ENCODE peak calls at places on chromosome 6, in four cellular contexts. K is ovary, U is ascending aorta, I is upper lobe of right lung. Q is an unnamed sample.

GRCh38 chr6:3831741-3832530 is 17.2 kb upstream of the FAM50B start:
- DNase-seq in U (no peak), I (no peak), K (no peak), Q (no peak)

GRCh38 chr6:151370509-151371078 is 20.8 kb downstream of the ZBTB2 start:
- DNase-seq in K (no peak), I (no peak), U (no peak), Q (no peak)

GRCh38 chr6:52603000-52603795 is 26.3 kb upstream of the TRAM2 start:
- DNase-seq in K (no peak), I (no peak), U (no peak), Q (no peak)

GRCh38 chr6:56040271-56040670 is 164.9 kb upstream of the BMP5 start:
- DNase-seq in I (no peak), K (no peak), U (no peak), Q (no peak)

GRCh38 chr6:117267766-117268534 is 2.6 kb downstream of the VGLL2 start:
- DNase-seq in K (no peak), I (no peak), U (no peak), Q (no peak)

GRCh38 chr6:89985744-89986493 is 91.7 kb downstream of the GJA10 start:
- DNase-seq in K (no peak), U (no peak), I (no peak), Q (no peak)

GRCh38 chr6:43757966-43758616 is 11.9 kb upstream of the VEGFA start:
- DNase-seq in I (no peak), K (no peak), U (no peak), Q (no peak)

GRCh38 chr6:79431469-79431868 is 105.8 kb downstream of the LCA5 start:
- DNase-seq in U (no peak), I (no peak), K (no peak), Q (no peak)

GRCh38 chr6:106204961-106205360 is 118.8 kb downstream of the PRDM1 start:
- DNase-seq in U (no peak), K (no peak), I (no peak), Q (no peak)

GRCh38 chr6:19410477-19410876 is 426.7 kb upstream of the ID4 start:
- DNase-seq in U (no peak), K (no peak), I (no peak), Q (no peak)

GRCh38 chr6:44642870-44643522 is 255.5 kb downstream of the CDC5L start:
- DNase-seq in I (no peak), U (no peak), K (no peak), Q (no peak)

GRCh38 chr6:43811101-43812099 is 41.4 kb downstream of the VEGFA start:
- DNase-seq in I (no peak), K (no peak), U (no peak), Q (no peak)

GRCh38 chr6:166621114-166621540 is 5.9 kb downstream of the RPS6KA2 start:
- DNase-seq in I (no peak), U (no peak), K (no peak), Q (no peak)

GRCh38 chr6:166618866-166619761 is 7.9 kb downstream of the RPS6KA2 start:
- DNase-seq in K (no peak), U (no peak), I (no peak), Q (no peak)

GRCh38 chr6:166619912-166620311 is 7.1 kb downstream of the RPS6KA2 start:
- DNase-seq in K (peak), U (no peak), I (no peak), Q (no peak)

GRCh38 chr6:166618251-166618650 is 8.8 kb downstream of the RPS6KA2 start:
- DNase-seq in I (no peak), U (no peak), K (no peak), Q (no peak)

GRCh38 chr6:166620478-166621113 is 6.5 kb downstream of the RPS6KA2 start:
- DNase-seq in U (no peak), I (no peak), K (no peak), Q (no peak)
- H3K4me3 ChIP-seq in U (peak), I (no peak), K (no peak), Q (no peak)

DNA sequence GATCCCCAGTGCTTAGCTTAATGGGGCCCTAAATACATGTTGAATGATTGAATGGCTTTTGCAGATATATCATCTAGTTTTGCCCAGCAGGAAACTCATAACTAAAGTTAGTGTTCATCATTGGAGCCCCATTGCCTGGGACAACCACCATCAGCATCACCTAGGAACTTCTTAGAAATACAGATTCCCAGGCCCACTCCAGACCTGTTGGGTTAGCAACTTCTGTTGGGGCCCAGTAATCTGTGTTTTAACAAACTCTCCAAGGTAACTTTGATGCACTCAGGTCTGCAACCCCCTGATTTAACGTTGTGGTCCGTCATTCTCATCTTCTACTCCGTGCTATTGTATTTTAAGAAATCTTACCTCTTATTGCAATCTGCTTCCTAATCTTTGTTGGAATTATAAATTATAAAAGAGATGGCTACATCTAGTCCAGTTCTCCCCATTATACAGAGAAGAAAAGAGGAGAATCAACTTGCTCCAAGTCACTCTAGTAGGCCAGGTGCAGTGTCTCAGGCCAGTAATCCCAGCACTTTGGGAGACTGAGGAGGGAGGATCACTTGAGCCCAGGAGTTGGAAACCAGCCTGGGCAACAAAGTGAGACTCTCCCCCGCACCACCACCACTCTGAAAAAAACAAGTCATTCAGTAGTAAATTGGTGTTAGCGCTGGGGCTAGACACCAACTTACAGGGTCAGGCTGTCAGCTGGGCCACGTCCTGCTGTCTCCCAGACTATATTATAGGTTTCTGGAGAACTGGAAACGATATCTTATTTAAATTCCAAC is 13.7 kb downstream of the FOXP4 start:
- DNase-seq in U (no peak), K (no peak), I (no peak), Q (no peak)
- H3K4me3 ChIP-seq in U (peak), K (peak), I (peak), Q (peak)

GRCh38 chr6:8983202-8983688 is 547.9 kb upstream of the SLC35B3 start:
- DNase-seq in K (peak), U (no peak), I (peak), Q (peak)
- H3K4me3 ChIP-seq in K (no peak), U (no peak), I (no peak), Q (no peak)

GRCh38 chr6:148272597-148272996 is 70.0 kb upstream of the SASH1 start:
- DNase-seq in I (no peak), U (no peak), K (no peak), Q (no peak)
- H3K4me3 ChIP-seq in I (no peak), U (peak), K (no peak), Q (no peak)

GRCh38 chr6:14000901-14001300 is 76.1 kb downstream of the RNF182 start:
- DNase-seq in U (no peak), I (no peak), K (no peak), Q (no peak)

GRCh38 chr6:14004258-14004657 is 79.5 kb downstream of the RNF182 start:
- DNase-seq in U (no peak), I (no peak), K (no peak), Q (no peak)

GRCh38 chr6:14002176-14002947 is 77.6 kb downstream of the RNF182 start:
- DNase-seq in K (no peak), U (no peak), I (no peak), Q (no peak)

GRCh38 chr6:13998356-13998755 is 73.6 kb downstream of the RNF182 start:
- DNase-seq in I (no peak), K (no peak), U (no peak), Q (no peak)

DNA sequence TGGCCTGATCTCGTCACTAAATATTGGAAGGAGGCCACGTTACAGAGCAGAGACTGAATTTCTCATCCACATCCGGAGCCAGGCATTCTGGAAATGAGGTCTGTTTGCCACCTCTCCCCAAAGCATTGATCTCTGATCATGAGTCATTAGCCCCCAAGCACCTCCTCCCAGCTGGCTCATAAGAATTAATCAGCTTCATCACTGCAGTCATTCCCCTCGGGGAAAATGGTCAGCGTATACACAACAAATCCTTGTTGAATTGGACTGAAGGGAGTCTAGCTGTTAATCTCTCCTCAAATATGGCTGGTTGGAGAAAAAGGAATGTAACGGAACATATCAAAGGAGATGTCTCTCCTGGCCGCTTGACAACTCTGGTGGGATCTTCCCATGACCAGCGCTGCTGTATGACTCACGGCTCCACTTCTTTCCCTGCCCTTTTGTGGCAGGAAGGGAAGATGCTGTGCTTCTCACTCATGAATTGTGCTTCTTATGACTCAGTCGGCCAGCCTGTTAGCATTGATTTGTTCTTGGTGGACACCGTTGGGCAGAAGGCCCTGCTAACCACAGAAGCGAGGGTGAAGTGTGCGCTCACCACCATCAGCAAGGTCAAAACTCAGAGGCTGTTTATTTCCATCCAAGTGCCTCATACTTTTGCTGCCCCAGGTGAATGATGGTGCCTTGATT is 76.7 kb downstream of the RNF182 start:
- DNase-seq in I (no peak), U (no peak), K (no peak), Q (no peak)
- H3K4me3 ChIP-seq in I (no peak), U (no peak), K (no peak), Q (no peak)

DNA sequence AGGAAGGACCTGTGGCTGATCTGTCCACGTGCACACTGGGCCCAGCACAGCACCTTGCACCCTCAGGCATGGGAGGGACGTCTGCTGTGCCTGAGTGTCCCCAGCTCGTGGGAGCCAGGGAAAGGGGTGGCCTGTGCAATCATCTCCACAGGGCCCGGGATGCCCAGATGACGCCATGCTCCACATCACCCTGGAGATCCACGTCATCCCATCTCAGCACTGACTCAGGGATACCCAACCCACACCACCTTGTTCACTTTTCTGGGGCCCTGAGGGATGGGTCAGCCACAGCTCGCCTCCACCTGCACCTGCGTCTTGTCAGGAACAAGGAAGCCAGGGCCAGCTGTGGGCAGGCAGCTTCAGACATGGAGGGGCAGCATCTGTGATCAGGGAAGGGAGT is 48.2 kb downstream of the RAB44 start:
- DNase-seq in U (no peak), I (no peak), K (no peak), Q (no peak)
- H3K4me3 ChIP-seq in U (no peak), I (no peak), K (no peak), Q (no peak)

DNA sequence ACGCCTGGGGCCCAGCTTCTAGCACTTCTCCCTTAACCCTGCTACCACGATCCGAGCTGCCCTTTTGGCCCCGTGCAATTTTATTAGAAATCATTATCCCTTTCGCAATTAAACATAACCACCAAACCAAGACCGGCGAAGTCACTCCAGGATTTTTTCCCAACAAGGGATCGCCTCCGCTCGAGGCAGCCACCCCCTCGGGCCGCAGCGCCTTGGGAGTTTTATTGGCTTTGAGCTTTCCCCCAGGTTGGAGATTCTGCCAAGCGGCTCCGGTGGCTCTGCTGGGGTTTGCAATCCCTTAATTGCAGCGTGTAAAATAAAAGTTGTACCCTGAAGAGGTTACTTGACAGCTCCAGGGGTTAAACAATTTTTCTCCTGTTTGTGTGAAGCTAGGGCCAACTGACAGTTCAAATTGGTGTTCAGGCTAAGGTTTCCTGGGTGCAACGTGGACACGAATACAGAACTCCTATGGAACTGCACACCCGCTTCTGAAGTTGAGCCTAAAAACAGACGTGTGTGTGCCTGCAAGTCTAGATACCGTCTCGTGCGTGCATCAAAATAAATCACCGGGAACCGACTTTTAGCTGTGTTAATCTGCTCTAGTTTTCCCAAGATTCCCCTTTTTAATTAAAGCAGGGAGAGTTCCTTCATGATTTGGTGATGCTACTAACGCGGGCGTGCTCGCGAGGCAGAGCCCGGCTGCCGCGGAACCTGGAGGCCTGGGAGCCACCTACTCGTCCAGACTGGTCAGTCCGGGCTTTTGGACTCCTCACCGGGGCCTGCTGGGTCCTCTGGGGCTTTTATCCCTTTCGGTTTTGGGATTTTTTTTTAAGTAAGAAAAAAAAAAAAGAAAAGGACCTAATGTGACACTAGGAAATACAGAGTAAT is 963 bp upstream of the TFAP2A start:
- DNase-seq in U (no peak), K (no peak), I (no peak), Q (no peak)
- H3K4me3 ChIP-seq in U (no peak), K (no peak), I (no peak), Q (no peak)

GRCh38 chr6:26311385-26312095 is 53.5 kb upstream of the BTN3A2 start:
- DNase-seq in K (peak), U (no peak), I (no peak), Q (peak)
- H3K4me3 ChIP-seq in K (peak), U (peak), I (peak), Q (peak)